ENCODE peak calls at places on chromosomes 6 and 20, in nine cellular contexts. D, M, N, W, K, L, U, Y and X are unnamed samples.

GRCh38 chr6:39225946-39226437 is 3.3 kb downstream of the KCNK5 start:
- DNase-seq in D (no peak), M (no peak), N (peak; percentile 36), W (peak; percentile 91), K (no peak), L (no peak), U (no peak), Y (no peak), X (no peak)

GRCh38 chr6:90646936-90647335 is 60.1 kb upstream of the MAP3K7 start:
- DNase-seq in D (no peak), M (no peak), N (no peak), W (no peak), K (no peak), L (no peak), U (no peak), Y (no peak), X (no peak)

GRCh38 chr20:3863317-3863716 is 16.7 kb downstream of the MAVS start:
- DNase-seq in D (no peak), M (no peak), N (peak; percentile 54), W (no peak), K (no peak), L (no peak), U (no peak), Y (no peak), X (no peak)

GRCh38 chr6:14499804-14500203 is 382.2 kb downstream of the CD83 start:
- DNase-seq in D (no peak), M (no peak), N (no peak), W (no peak), K (peak; percentile 79), L (peak; percentile 86), U (no peak), Y (peak; percentile 91), X (no peak)

GRCh38 chr6:30646450-30647038 is 389 bp upstream of the C6orf136 start:
- DNase-seq in D (peak; percentile 95), M (no peak), N (no peak), W (peak; percentile 98), K (peak; percentile 44), L (peak; percentile 87), U (peak; percentile 17), Y (no peak), X (no peak)

GRCh38 chr6:106318851-106319250 is 6.7 kb downstream of the ATG5 start:
- DNase-seq in D (no peak), M (no peak), N (no peak), W (no peak), K (no peak), L (no peak), U (no peak), Y (no peak), X (no peak)

GRCh38 chr6:41964201-41964887 is 22.7 kb upstream of the CCND3 start:
- DNase-seq in D (no peak), M (no peak), N (peak; percentile 3), W (no peak), K (no peak), L (no peak), U (no peak), Y (no peak), X (no peak)

GRCh38 chr20:31675828-31676533 is 38.3 kb downstream of the COX4I2 start:
- DNase-seq in D (no peak), M (peak; percentile 6), N (peak; percentile 75), W (no peak), K (no peak), L (no peak), U (peak; percentile 46), Y (no peak), X (no peak)

GRCh38 chr6:109295109-109295765 is 87.0 kb downstream of the CD164 start:
- DNase-seq in D (no peak), M (no peak), N (no peak), W (no peak), K (no peak), L (no peak), U (no peak), Y (no peak), X (no peak)

GRCh38 chr6:112618796-112619195 is 271.7 kb downstream of the RFPL4B start:
- DNase-seq in D (no peak), M (no peak), N (no peak), W (no peak), K (peak; percentile 50), L (no peak), U (peak; percentile 39), Y (no peak), X (no peak)
- TF ChIP-seq CTCF in D (no peak), M (no peak), N (no peak), W (no peak), K (peak; percentile 52), L (no peak), U (no peak), Y (peak; percentile 10), X (no peak)

GRCh38 chr6:50608421-50608820 is 104.9 kb upstream of the TFAP2D start:
- DNase-seq in D (no peak), M (no peak), N (no peak), W (no peak), K (no peak), L (no peak), U (no peak), Y (no peak), X (no peak)

DNA sequence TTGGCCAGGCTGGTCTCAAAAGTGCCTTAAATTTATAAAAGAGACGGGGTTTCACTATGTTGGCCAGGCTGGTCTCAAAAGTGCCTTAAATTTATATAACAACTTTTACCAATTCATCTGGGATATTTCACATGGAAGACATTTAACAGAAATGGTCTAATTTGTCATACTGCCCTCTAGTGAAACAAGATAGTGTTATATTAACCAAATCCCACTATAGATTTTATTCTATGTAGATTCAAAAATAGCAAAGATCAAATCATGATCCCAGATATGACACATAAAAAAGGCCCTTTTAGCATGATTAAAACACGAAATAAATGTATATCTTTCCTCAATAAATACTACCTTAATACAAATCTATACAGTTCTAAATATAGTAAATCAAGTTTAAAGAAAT is 102.8 kb upstream of the TFAP2D start:
- DNase-seq in D (no peak), M (no peak), N (no peak), W (no peak), K (no peak), L (no peak), U (no peak), Y (no peak), X (no peak)
- TF ChIP-seq CTCF in D (no peak), M (no peak), N (no peak), W (no peak), K (peak; percentile 44), L (peak; percentile 52), U (peak; percentile 32), Y (no peak), X (no peak)

DNA sequence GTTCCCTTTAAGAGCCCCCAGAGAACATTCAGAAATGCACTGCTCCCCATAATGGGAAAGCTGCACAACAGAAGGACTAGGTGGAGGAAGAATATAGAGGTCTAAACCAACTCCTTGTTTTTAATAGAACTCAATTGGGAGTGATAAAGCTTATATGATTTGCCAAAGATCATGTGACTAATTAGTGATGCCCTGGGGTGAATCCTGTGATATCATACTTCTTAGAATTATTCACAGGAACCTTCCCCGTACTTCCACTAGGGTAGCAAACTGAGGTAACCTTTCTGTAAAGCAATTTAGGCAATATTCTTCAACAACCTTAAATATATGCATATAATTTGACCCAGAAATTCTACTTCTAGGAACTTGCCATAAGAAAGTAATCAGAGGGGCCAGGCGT is 84.4 kb downstream of the TFAP2A start:
- DNase-seq in D (no peak), M (no peak), N (no peak), W (no peak), K (no peak), L (no peak), U (no peak), Y (no peak), X (no peak)
- TF ChIP-seq CTCF in D (no peak), M (no peak), N (no peak), W (no peak), K (no peak), L (no peak), U (no peak), Y (no peak), X (no peak)

GRCh38 chr6:97282726-97283617 is at the start of gene MMS22L:
- DNase-seq in D (peak; percentile 94), M (peak; percentile 80), N (peak; percentile 97), W (peak; percentile 94), K (peak; percentile 98), L (peak; percentile 90), U (peak; percentile 94), Y (peak; percentile 81), X (peak; percentile 83)

GRCh38 chr6:97288188-97288587 is 5.2 kb upstream of the MMS22L start:
- DNase-seq in D (no peak), M (no peak), N (no peak), W (no peak), K (no peak), L (no peak), U (no peak), Y (no peak), X (no peak)

GRCh38 chr6:97280766-97281165 is 2.2 kb downstream of the MMS22L start:
- DNase-seq in D (no peak), M (no peak), N (no peak), W (no peak), K (no peak), L (no peak), U (no peak), Y (no peak), X (no peak)

DNA sequence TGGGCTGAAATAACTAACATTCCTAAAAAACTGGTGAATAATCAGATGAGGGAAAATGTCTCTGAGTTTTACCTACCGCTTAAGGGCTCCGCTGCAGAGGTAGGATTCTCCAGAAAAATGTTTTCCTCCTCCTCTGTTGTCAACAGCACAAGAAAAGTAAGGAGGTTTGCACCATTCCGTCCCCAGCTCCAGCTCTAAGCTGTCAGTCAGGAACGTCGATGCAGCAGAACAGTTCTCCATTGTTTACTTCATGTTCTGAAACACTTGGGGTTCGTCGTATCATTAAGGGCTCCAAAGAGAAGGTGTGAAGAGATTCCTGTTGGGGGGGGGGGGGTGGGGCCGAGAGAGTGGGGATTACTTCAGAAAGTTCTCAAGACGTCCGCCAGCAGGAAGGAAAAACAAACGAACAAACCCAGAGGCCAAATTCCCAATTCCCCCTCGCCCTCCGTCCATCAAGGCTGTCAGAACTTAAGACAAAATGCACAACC is 734 bp downstream of the MMS22L start:
- DNase-seq in D (no peak), M (no peak), N (no peak), W (no peak), K (peak; percentile 51), L (no peak), U (no peak), Y (no peak), X (no peak)
- TF ChIP-seq CTCF in D (no peak), M (no peak), N (no peak), W (no peak), K (no peak), L (no peak), U (no peak), Y (no peak), X (no peak)

GRCh38 chr20:1374246-1374645 is 18.6 kb downstream of the FKBP1A start:
- DNase-seq in D (no peak), M (no peak), N (no peak), W (no peak), K (no peak), L (no peak), U (no peak), Y (no peak), X (no peak)
- TF ChIP-seq CTCF in D (no peak), M (no peak), N (no peak), W (no peak), K (no peak), L (peak; percentile 34), U (peak; percentile 16), Y (no peak), X (no peak)